ENCODE peak calls at places on chromosomes 11 and 22, in five cellular contexts. One of them, this sample, is unnamed.

GRCh38 chr22:19691721-19692341 is 22.5 kb upstream of the SEPTIN5 start:
- DNase-seq in kidney: no peak
- DNase-seq in heart right ventricle: no peak
- DNase-seq in MM.1S: no peak
- DNase-seq in CD8-positive, alpha-beta T cell: no peak
- DNase-seq in this sample: no peak

GRCh38 chr11:18802381-18803257 is 11.0 kb upstream of the PTPN5 start:
- DNase-seq in kidney: no peak
- DNase-seq in CD8-positive, alpha-beta T cell: no peak
- DNase-seq in heart right ventricle: peak; percentile 49
- DNase-seq in MM.1S: peak; percentile 66
- DNase-seq in this sample: no peak

GRCh38 chr11:62497132-62497915 is 49.3 kb downstream of the AHNAK start:
- DNase-seq in heart right ventricle: no peak
- DNase-seq in MM.1S: no peak
- DNase-seq in kidney: no peak
- DNase-seq in CD8-positive, alpha-beta T cell: no peak
- DNase-seq in this sample: no peak

GRCh38 chr22:44738347-44738715 is 14.0 kb upstream of the ARHGAP8 start:
- DNase-seq in MM.1S: no peak
- DNase-seq in CD8-positive, alpha-beta T cell: no peak
- DNase-seq in kidney: peak; percentile 88
- DNase-seq in heart right ventricle: no peak
- DNase-seq in this sample: no peak

GRCh38 chr11:1161410-1162152 is 3.8 kb downstream of the MUC5AC start:
- DNase-seq in CD8-positive, alpha-beta T cell: no peak
- DNase-seq in kidney: peak; percentile 71
- DNase-seq in MM.1S: no peak
- DNase-seq in heart right ventricle: no peak
- DNase-seq in this sample: no peak

GRCh38 chr11:117179048-117179999 is 781 bp downstream of the SIDT2 start:
- DNase-seq in MM.1S: peak; percentile 26
- DNase-seq in kidney: peak; percentile 89
- DNase-seq in CD8-positive, alpha-beta T cell: peak; percentile 43
- DNase-seq in heart right ventricle: peak; percentile 63
- DNase-seq in this sample: peak; percentile 38

GRCh38 chr11:101348786-101349185 is 219.2 kb upstream of the PGR start:
- DNase-seq in CD8-positive, alpha-beta T cell: no peak
- DNase-seq in kidney: no peak
- DNase-seq in MM.1S: no peak
- DNase-seq in heart right ventricle: no peak
- DNase-seq in this sample: no peak

GRCh38 chr22:23259916-23260644 is 79.8 kb downstream of the BCR start:
- DNase-seq in CD8-positive, alpha-beta T cell: no peak
- DNase-seq in MM.1S: no peak
- DNase-seq in kidney: no peak
- DNase-seq in heart right ventricle: no peak
- DNase-seq in this sample: no peak

GRCh38 chr11:92511522-92512203 is 287.0 kb downstream of the FAT3 start:
- DNase-seq in kidney: no peak
- DNase-seq in CD8-positive, alpha-beta T cell: no peak
- DNase-seq in MM.1S: no peak
- DNase-seq in heart right ventricle: no peak
- DNase-seq in this sample: no peak

GRCh38 chr22:41976070-41976901 is 7.0 kb downstream of the SEPTIN3 start:
- DNase-seq in kidney: no peak
- DNase-seq in MM.1S: peak; percentile 45
- DNase-seq in heart right ventricle: no peak
- DNase-seq in CD8-positive, alpha-beta T cell: peak; percentile 23
- DNase-seq in this sample: peak; percentile 35

GRCh38 chr11:17609536-17610401 is 62.7 kb downstream of the OTOG start:
- DNase-seq in MM.1S: no peak
- DNase-seq in heart right ventricle: no peak
- DNase-seq in kidney: no peak
- DNase-seq in CD8-positive, alpha-beta T cell: no peak
- DNase-seq in this sample: no peak

GRCh38 chr22:28648792-28649191 is 30.8 kb downstream of the TTC28 start:
- DNase-seq in kidney: no peak
- DNase-seq in CD8-positive, alpha-beta T cell: no peak
- DNase-seq in MM.1S: no peak
- DNase-seq in heart right ventricle: no peak
- DNase-seq in this sample: no peak

GRCh38 chr11:5380740-5381342 is 2.8 kb upstream of the OR51M1 start:
- DNase-seq in MM.1S: peak; percentile 60
- DNase-seq in heart right ventricle: peak; percentile 32
- DNase-seq in kidney: no peak
- DNase-seq in CD8-positive, alpha-beta T cell: no peak
- DNase-seq in this sample: no peak

GRCh38 chr11:57474751-57475115 is 14.4 kb downstream of the RTN4RL2 start:
- DNase-seq in heart right ventricle: no peak
- DNase-seq in kidney: no peak
- DNase-seq in CD8-positive, alpha-beta T cell: no peak
- DNase-seq in MM.1S: no peak
- DNase-seq in this sample: no peak

GRCh38 chr22:44711236-44711560 is 9.2 kb downstream of the PRR5 start:
- DNase-seq in kidney: no peak
- DNase-seq in CD8-positive, alpha-beta T cell: no peak
- DNase-seq in heart right ventricle: no peak
- DNase-seq in MM.1S: no peak
- DNase-seq in this sample: no peak

GRCh38 chr22:19886605-19887250 is 32.1 kb upstream of the GNB1L start:
- DNase-seq in heart right ventricle: no peak
- DNase-seq in CD8-positive, alpha-beta T cell: peak; percentile 47
- DNase-seq in MM.1S: no peak
- DNase-seq in kidney: peak; percentile 67
- DNase-seq in this sample: no peak

GRCh38 chr11:34977039-34977906 is 60.9 kb downstream of the PDHX start:
- DNase-seq in kidney: no peak
- DNase-seq in CD8-positive, alpha-beta T cell: no peak
- DNase-seq in heart right ventricle: no peak
- DNase-seq in MM.1S: no peak
- DNase-seq in this sample: no peak

GRCh38 chr11:31262761-31263160 is 106.8 kb downstream of the DCDC1 start:
- DNase-seq in CD8-positive, alpha-beta T cell: no peak
- DNase-seq in heart right ventricle: no peak
- DNase-seq in MM.1S: no peak
- DNase-seq in kidney: no peak
- DNase-seq in this sample: no peak

GRCh38 chr22:35708453-35708852 is 9.2 kb upstream of the APOL5 start:
- DNase-seq in heart right ventricle: no peak
- DNase-seq in MM.1S: no peak
- DNase-seq in kidney: no peak
- DNase-seq in CD8-positive, alpha-beta T cell: no peak
- DNase-seq in this sample: no peak

GRCh38 chr11:125348704-125349635 is 147.1 kb downstream of the FEZ1 start:
- DNase-seq in heart right ventricle: peak; percentile 50
- DNase-seq in MM.1S: peak; percentile 25
- DNase-seq in kidney: no peak
- DNase-seq in CD8-positive, alpha-beta T cell: peak; percentile 36
- DNase-seq in this sample: no peak

GRCh38 chr22:37904572-37905533 is 1.2 kb upstream of the MICALL1 start:
- DNase-seq in CD8-positive, alpha-beta T cell: no peak
- DNase-seq in kidney: peak; percentile 75
- DNase-seq in MM.1S: no peak
- DNase-seq in heart right ventricle: peak; percentile 33
- DNase-seq in this sample: no peak

GRCh38 chr11:59680287-59681154 is 11.7 kb upstream of the PATL1 start:
- DNase-seq in heart right ventricle: peak; percentile 42
- DNase-seq in CD8-positive, alpha-beta T cell: peak; percentile 36
- DNase-seq in kidney: no peak
- DNase-seq in MM.1S: peak; percentile 75
- DNase-seq in this sample: peak; percentile 29

GRCh38 chr11:117925198-117925925 is 3.8 kb downstream of the TMPRSS13 start:
- DNase-seq in CD8-positive, alpha-beta T cell: no peak
- DNase-seq in MM.1S: peak; percentile 39
- DNase-seq in heart right ventricle: no peak
- DNase-seq in kidney: peak; percentile 19
- DNase-seq in this sample: no peak

GRCh38 chr11:34277166-34277565 is 80.6 kb downstream of the ABTB2 start:
- DNase-seq in heart right ventricle: no peak
- DNase-seq in MM.1S: no peak
- DNase-seq in CD8-positive, alpha-beta T cell: no peak
- DNase-seq in kidney: no peak
- DNase-seq in this sample: no peak

GRCh38 chr11:116406042-116406441 is 366.7 kb downstream of the BUD13 start:
- DNase-seq in CD8-positive, alpha-beta T cell: no peak
- DNase-seq in MM.1S: no peak
- DNase-seq in kidney: no peak
- DNase-seq in heart right ventricle: no peak
- DNase-seq in this sample: no peak

GRCh38 chr11:20310596-20311394 is 52.7 kb upstream of the HTATIP2 start:
- DNase-seq in CD8-positive, alpha-beta T cell: no peak
- DNase-seq in MM.1S: no peak
- DNase-seq in kidney: no peak
- DNase-seq in heart right ventricle: no peak
- DNase-seq in this sample: no peak

DNA sequence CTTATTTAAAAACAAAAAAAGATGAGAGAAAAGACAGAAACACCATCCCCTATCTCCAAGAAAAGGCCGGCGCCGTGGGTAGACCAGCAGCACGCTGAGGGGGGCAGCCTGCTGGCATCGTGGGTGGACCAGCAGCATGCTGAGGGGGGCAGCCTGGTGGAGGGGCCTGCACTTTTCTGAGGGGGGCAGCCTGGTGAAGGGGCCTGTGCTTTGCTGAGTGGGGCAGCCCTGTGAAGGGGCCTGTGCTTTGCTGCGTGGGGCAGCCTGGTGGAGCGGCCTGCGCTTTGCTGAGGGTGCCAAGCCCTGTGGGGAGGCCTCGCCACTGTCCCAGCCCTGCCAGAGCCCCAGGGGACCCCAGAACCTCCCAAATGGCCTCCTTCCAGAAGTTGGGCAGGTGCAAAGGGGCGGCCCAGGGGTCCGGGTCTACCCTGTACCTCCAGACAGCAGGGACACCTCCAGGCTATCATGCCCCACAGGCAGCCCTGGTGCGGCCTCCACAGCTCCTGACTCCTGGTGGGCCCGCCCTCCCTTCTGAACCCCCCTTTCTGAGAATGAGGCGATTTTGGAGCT is 1185.7 kb downstream of the BRD1 start:
- DNase-seq in kidney: no peak
- DNase-seq in heart right ventricle: no peak
- DNase-seq in CD8-positive, alpha-beta T cell: no peak
- DNase-seq in MM.1S: no peak
- DNase-seq in this sample: no peak
- H3K9me3 ChIP-seq in kidney: no peaks in the 10 kb centered on the region
- H3K9me3 ChIP-seq in heart right ventricle: no peaks in the 10 kb centered on the region
- H3K9me3 ChIP-seq in CD8-positive, alpha-beta T cell: no peaks in the 10 kb centered on the region
- H3K9me3 ChIP-seq in MM.1S: no peaks in the 10 kb centered on the region
- H3K9me3 ChIP-seq in this sample: no peaks in the 10 kb centered on the region

GRCh38 chr22:48890693-48891554 is 936.7 kb downstream of the BRD1 start:
- DNase-seq in CD8-positive, alpha-beta T cell: no peak
- DNase-seq in MM.1S: no peak
- DNase-seq in heart right ventricle: peak; percentile 1
- DNase-seq in kidney: no peak
- DNase-seq in this sample: no peak
- H3K9me3 ChIP-seq in CD8-positive, alpha-beta T cell: no peaks in the 10 kb centered on the region
- H3K9me3 ChIP-seq in MM.1S: no peaks in the 10 kb centered on the region
- H3K9me3 ChIP-seq in heart right ventricle: no peaks in the 10 kb centered on the region
- H3K9me3 ChIP-seq in kidney: no peaks in the 10 kb centered on the region
- H3K9me3 ChIP-seq in this sample: no peaks in the 10 kb centered on the region

GRCh38 chr11:2643746-2644145 is 56.0 kb downstream of the KCNQ1OT1 start:
- DNase-seq in kidney: no peak
- DNase-seq in MM.1S: no peak
- DNase-seq in CD8-positive, alpha-beta T cell: no peak
- DNase-seq in heart right ventricle: no peak
- DNase-seq in this sample: no peak
- H3K9me3 ChIP-seq in kidney: peaks cover 8% of the 10 kb centered on the region
- H3K9me3 ChIP-seq in MM.1S: no peaks in the 10 kb centered on the region
- H3K9me3 ChIP-seq in CD8-positive, alpha-beta T cell: peaks cover 5% of the 10 kb centered on the region
- H3K9me3 ChIP-seq in heart right ventricle: peaks cover 51% of the 10 kb centered on the region
- H3K9me3 ChIP-seq in this sample: peaks cover 13% of the 10 kb centered on the region

GRCh38 chr22:47548953-47549740 is 786.7 kb downstream of the TBC1D22A start:
- DNase-seq in CD8-positive, alpha-beta T cell: no peak
- DNase-seq in kidney: peak; percentile 47
- DNase-seq in MM.1S: no peak
- DNase-seq in heart right ventricle: no peak
- DNase-seq in this sample: no peak
- H3K9me3 ChIP-seq in CD8-positive, alpha-beta T cell: no peaks in the 10 kb centered on the region
- H3K9me3 ChIP-seq in kidney: no peaks in the 10 kb centered on the region
- H3K9me3 ChIP-seq in MM.1S: no peaks in the 10 kb centered on the region
- H3K9me3 ChIP-seq in heart right ventricle: no peaks in the 10 kb centered on the region
- H3K9me3 ChIP-seq in this sample: no peaks in the 10 kb centered on the region

This sample was measured in T-helper 17 cell.